ENCODE peak calls at places on chromosomes 13 and 19, in four cellular contexts. D is neuronal stem cell, U is ovary, V is iPS DF 6.9. N is an unnamed sample.

GRCh38 chr13:97367016-97367415 is 67.0 kb upstream of the RAP2A start:
- DNase-seq in D (peak), U (no peak), V (no peak), N (no peak)

GRCh38 chr19:50679177-50680125 is 30.2 kb downstream of the C19orf81 start:
- DNase-seq in D (peak), U (peak), V (no peak), N (peak)

GRCh38 chr13:30895773-30896172 is 10.3 kb upstream of the MEDAG start:
- DNase-seq in D (no peak), U (peak), V (no peak), N (no peak)

GRCh38 chr13:57925250-57925649 is 293.7 kb downstream of the PCDH17 start:
- DNase-seq in D (no peak), U (no peak), V (no peak), N (no peak)

GRCh38 chr13:32897296-32897695 is 118.9 kb upstream of the KL start:
- DNase-seq in D (no peak), U (no peak), V (no peak), N (no peak)

GRCh38 chr19:14147797-14148605 is 11.6 kb upstream of the ASF1B start:
- DNase-seq in D (no peak), U (peak), V (peak), N (peak)

GRCh38 chr19:4456843-4457653 is 546 bp downstream of the UBXN6 start:
- DNase-seq in D (peak), U (no peak), V (no peak), N (peak)

GRCh38 chr13:98524391-98524790 is 52.5 kb downstream of the STK24 start:
- DNase-seq in D (no peak), U (no peak), V (no peak), N (no peak)

GRCh38 chr13:94780421-94780820 is 68.1 kb upstream of the SOX21 start:
- DNase-seq in D (no peak), U (no peak), V (no peak), N (no peak)

GRCh38 chr13:73370066-73370465 is 311.3 kb downstream of the KLF5 start:
- DNase-seq in D (no peak), U (no peak), V (no peak), N (no peak)

GRCh38 chr13:73366241-73366640 is 307.4 kb downstream of the KLF5 start:
- DNase-seq in D (no peak), U (no peak), V (no peak), N (no peak)

GRCh38 chr13:73367886-73368285 is 309.1 kb downstream of the KLF5 start:
- DNase-seq in D (no peak), U (no peak), V (no peak), N (no peak)

GRCh38 chr13:73368608-73369007 is 309.8 kb downstream of the KLF5 start:
- DNase-seq in D (no peak), U (no peak), V (no peak), N (no peak)

GRCh38 chr13:73369095-73369494 is 310.3 kb downstream of the KLF5 start:
- DNase-seq in D (no peak), U (no peak), V (no peak), N (no peak)
- H3K27ac ChIP-seq in D (no peak), U (no peak), V (no peak), N (no peak)

GRCh38 chr19:49518033-49518432 is 5.6 kb downstream of the FCGRT start:
- DNase-seq in D (no peak), U (no peak), V (no peak), N (no peak)

GRCh38 chr19:49515767-49516166 is 3.3 kb downstream of the FCGRT start:
- DNase-seq in D (no peak), U (no peak), V (no peak), N (no peak)

GRCh38 chr19:49513746-49514118 is 1.3 kb downstream of the FCGRT start:
- DNase-seq in D (no peak), U (no peak), V (no peak), N (peak)

GRCh38 chr19:49512970-49513745 is 697 bp downstream of the FCGRT start:
- DNase-seq in D (peak), U (peak), V (no peak), N (peak)

GRCh38 chr19:49514151-49514550 is 1.7 kb downstream of the FCGRT start:
- DNase-seq in D (no peak), U (no peak), V (no peak), N (peak)
- H3K4me3 ChIP-seq in D (peak), U (peak), V (peak), N (peak)

DNA sequence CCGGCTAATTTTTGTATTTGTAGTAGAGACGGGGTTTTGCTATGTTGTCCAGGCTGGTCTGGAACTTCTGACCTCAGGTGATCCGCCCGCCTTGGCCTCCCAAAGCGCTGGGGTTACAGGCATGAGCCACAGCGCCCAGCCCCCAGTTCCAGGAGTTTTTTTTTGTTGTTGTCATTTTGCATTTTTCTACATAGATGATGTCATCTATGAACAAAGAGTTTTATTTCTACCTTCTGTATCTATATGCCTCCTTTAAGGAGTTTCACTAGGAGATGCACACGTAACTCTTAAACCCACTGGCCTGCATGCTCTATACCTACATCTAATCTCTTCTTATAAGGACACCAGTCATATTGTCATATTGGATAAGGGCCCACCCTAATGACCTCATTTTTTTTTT is 4.8 kb downstream of the DHDH start:
- DNase-seq in D (no peak), U (no peak), V (no peak), N (no peak)
- H3K27ac ChIP-seq in D (no peak), U (no peak), V (no peak), N (no peak)

GRCh38 chr19:55451522-55452380 is 8.7 kb upstream of the SHISA7 start:
- DNase-seq in D (no peak), U (peak), V (no peak), N (peak)
- H3K4me3 ChIP-seq in D (peak), U (no peak), V (peak), N (no peak)

GRCh38 chr19:2917275-2918184 is 16.8 kb downstream of the ZNF57 start:
- DNase-seq in D (no peak), U (no peak), V (no peak), N (no peak)
- H3K27ac ChIP-seq in D (no peak), U (no peak), V (no peak), N (no peak)

GRCh38 chr19:52172347-52172746 is 926 bp upstream of the ZNF836 start:
- DNase-seq in D (no peak), U (no peak), V (no peak), N (no peak)
- H3K4me3 ChIP-seq in D (no peak), U (no peak), V (no peak), N (peak)

N was measured in endodermal cell.